ENCODE peak calls at places on chromosomes 3 and 15, in four cellular contexts. One of them, this sample, is unnamed. For H3K4me1, the result is how much of the 10 kb centered on the place peaks cover.

GRCh38 chr3:182149594-182149993 is 437.9 kb downstream of the SOX2 start:
- DNase-seq in naive thymus-derived CD4-positive, alpha-beta T cell: no peak
- DNase-seq in lower lobe of right lung: no peak
- DNase-seq in fibroblast of lung: peak
- DNase-seq in this sample: no peak

GRCh38 chr3:89171681-89172080 is 64.3 kb downstream of the EPHA3 start:
- DNase-seq in naive thymus-derived CD4-positive, alpha-beta T cell: no peak
- DNase-seq in lower lobe of right lung: no peak
- DNase-seq in fibroblast of lung: peak
- DNase-seq in this sample: no peak

GRCh38 chr15:52514482-52514881 is 14.2 kb downstream of the MYO5A start:
- DNase-seq in naive thymus-derived CD4-positive, alpha-beta T cell: no peak
- DNase-seq in lower lobe of right lung: no peak
- DNase-seq in fibroblast of lung: no peak
- DNase-seq in this sample: no peak

GRCh38 chr15:31060429-31061140 is 40.9 kb downstream of the TRPM1 start:
- DNase-seq in naive thymus-derived CD4-positive, alpha-beta T cell: no peak
- DNase-seq in lower lobe of right lung: no peak
- DNase-seq in fibroblast of lung: no peak
- DNase-seq in this sample: no peak

GRCh38 chr3:187401861-187402260 is 33.7 kb downstream of the RTP4 start:
- DNase-seq in naive thymus-derived CD4-positive, alpha-beta T cell: no peak
- DNase-seq in lower lobe of right lung: no peak
- DNase-seq in fibroblast of lung: no peak
- DNase-seq in this sample: no peak

GRCh38 chr3:177196473-177197040 is 725 bp downstream of the TBL1XR1 start:
- DNase-seq in naive thymus-derived CD4-positive, alpha-beta T cell: peak
- DNase-seq in lower lobe of right lung: no peak
- DNase-seq in fibroblast of lung: peak
- DNase-seq in this sample: no peak

GRCh38 chr3:161673845-161674244 is 177.2 kb downstream of the OTOL1 start:
- DNase-seq in naive thymus-derived CD4-positive, alpha-beta T cell: no peak
- DNase-seq in lower lobe of right lung: no peak
- DNase-seq in fibroblast of lung: no peak
- DNase-seq in this sample: no peak

GRCh38 chr3:45555666-45556065 is 38.9 kb upstream of the LIMD1 start:
- DNase-seq in naive thymus-derived CD4-positive, alpha-beta T cell: no peak
- DNase-seq in lower lobe of right lung: no peak
- DNase-seq in fibroblast of lung: no peak
- DNase-seq in this sample: no peak

GRCh38 chr3:39941941-39942340 is 132.5 kb downstream of the MYRIP start:
- DNase-seq in naive thymus-derived CD4-positive, alpha-beta T cell: no peak
- DNase-seq in lower lobe of right lung: no peak
- DNase-seq in fibroblast of lung: no peak
- DNase-seq in this sample: no peak

GRCh38 chr3:171092467-171092911 is 66.0 kb upstream of the SLC2A2 start:
- DNase-seq in naive thymus-derived CD4-positive, alpha-beta T cell: no peak
- DNase-seq in lower lobe of right lung: no peak
- DNase-seq in fibroblast of lung: peak
- DNase-seq in this sample: no peak

GRCh38 chr3:177602601-177603136 is 405.4 kb upstream of the TBL1XR1 start:
- DNase-seq in naive thymus-derived CD4-positive, alpha-beta T cell: no peak
- DNase-seq in lower lobe of right lung: no peak
- DNase-seq in fibroblast of lung: peak
- DNase-seq in this sample: no peak

GRCh38 chr15:72033285-72033684 is 84.7 kb downstream of the MYO9A start:
- DNase-seq in naive thymus-derived CD4-positive, alpha-beta T cell: no peak
- DNase-seq in lower lobe of right lung: no peak
- DNase-seq in fibroblast of lung: no peak
- DNase-seq in this sample: no peak

GRCh38 chr3:61582287-61582686 is 20.9 kb downstream of the PTPRG start:
- DNase-seq in naive thymus-derived CD4-positive, alpha-beta T cell: no peak
- DNase-seq in lower lobe of right lung: no peak
- DNase-seq in fibroblast of lung: no peak
- DNase-seq in this sample: no peak

GRCh38 chr15:45855907-45856579 is 221.2 kb downstream of the SQOR start:
- DNase-seq in naive thymus-derived CD4-positive, alpha-beta T cell: no peak
- DNase-seq in lower lobe of right lung: no peak
- DNase-seq in fibroblast of lung: peak
- DNase-seq in this sample: no peak

GRCh38 chr15:45857295-45857694 is 222.5 kb downstream of the SQOR start:
- DNase-seq in naive thymus-derived CD4-positive, alpha-beta T cell: no peak
- DNase-seq in lower lobe of right lung: no peak
- DNase-seq in fibroblast of lung: no peak
- DNase-seq in this sample: no peak

GRCh38 chr15:45855210-45855906 is 220.5 kb downstream of the SQOR start:
- DNase-seq in naive thymus-derived CD4-positive, alpha-beta T cell: no peak
- DNase-seq in lower lobe of right lung: no peak
- DNase-seq in fibroblast of lung: no peak
- DNase-seq in this sample: no peak

GRCh38 chr15:45862034-45862433 is 227.2 kb downstream of the SQOR start:
- DNase-seq in naive thymus-derived CD4-positive, alpha-beta T cell: no peak
- DNase-seq in lower lobe of right lung: no peak
- DNase-seq in fibroblast of lung: no peak
- DNase-seq in this sample: no peak

DNA sequence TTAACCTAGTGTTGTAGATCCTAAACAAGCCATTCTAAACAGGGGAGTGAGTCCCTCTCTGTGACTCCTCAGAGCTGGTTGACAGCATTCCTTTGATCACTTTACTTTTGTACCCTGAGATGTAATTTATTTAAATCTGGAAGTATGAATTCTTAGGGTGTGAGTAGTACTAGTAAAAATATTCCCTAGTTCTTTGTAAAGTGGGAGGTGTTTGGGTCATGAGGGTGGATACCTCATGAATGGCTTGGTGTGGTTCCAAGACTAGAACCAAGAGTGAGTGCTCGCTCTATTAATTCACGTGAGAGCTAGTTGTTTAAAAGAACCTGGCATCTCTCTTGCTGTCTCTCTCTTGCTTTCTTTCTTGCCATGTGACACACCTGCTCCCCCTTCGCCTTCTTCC is 223.7 kb downstream of the SQOR start:
- DNase-seq in naive thymus-derived CD4-positive, alpha-beta T cell: no peak
- DNase-seq in lower lobe of right lung: no peak
- DNase-seq in fibroblast of lung: no peak
- DNase-seq in this sample: no peak
- H3K4me1 ChIP-seq in naive thymus-derived CD4-positive, alpha-beta T cell: under half
- H3K4me1 ChIP-seq in lower lobe of right lung: under half
- H3K4me1 ChIP-seq in fibroblast of lung: under half
- H3K4me1 ChIP-seq in this sample: under half

DNA sequence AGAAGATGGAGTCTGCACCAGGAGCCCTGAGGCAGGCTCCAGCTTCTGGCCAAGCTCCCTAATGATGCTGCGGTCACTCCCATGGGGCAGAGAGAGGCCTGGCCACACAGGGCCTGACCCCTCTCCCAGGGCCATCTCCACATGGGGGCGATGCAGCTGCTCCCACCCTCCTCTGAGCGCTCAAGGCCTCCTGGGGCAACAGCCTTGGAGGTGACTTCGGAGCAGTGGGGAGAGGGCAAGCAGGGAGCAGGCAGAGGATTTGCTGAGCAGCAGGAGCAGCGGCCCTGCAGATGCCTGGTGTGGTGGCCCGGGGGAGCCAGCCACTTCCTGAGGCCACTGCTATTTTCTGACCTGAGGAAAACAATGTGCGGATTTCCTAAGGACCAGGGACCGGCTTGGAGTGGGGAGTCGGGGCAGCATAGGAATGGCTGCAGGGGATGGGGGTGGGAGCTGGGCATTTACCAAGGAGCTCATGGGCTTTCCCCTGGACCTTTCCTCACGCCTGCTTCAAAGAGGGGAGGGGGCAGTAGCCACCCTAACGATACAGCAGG is 81.6 kb upstream of the RPL32 start:
- DNase-seq in naive thymus-derived CD4-positive, alpha-beta T cell: no peak
- DNase-seq in lower lobe of right lung: no peak
- DNase-seq in fibroblast of lung: no peak
- DNase-seq in this sample: no peak
- H3K4me1 ChIP-seq in naive thymus-derived CD4-positive, alpha-beta T cell: under half
- H3K4me1 ChIP-seq in lower lobe of right lung: under half
- H3K4me1 ChIP-seq in fibroblast of lung: under half
- H3K4me1 ChIP-seq in this sample: half or more

GRCh38 chr3:185144784-185145183 is 8.1 kb downstream of the C3orf70 start:
- DNase-seq in naive thymus-derived CD4-positive, alpha-beta T cell: no peak
- DNase-seq in lower lobe of right lung: no peak
- DNase-seq in fibroblast of lung: no peak
- DNase-seq in this sample: no peak
- H3K4me1 ChIP-seq in naive thymus-derived CD4-positive, alpha-beta T cell: under half
- H3K4me1 ChIP-seq in lower lobe of right lung: under half
- H3K4me1 ChIP-seq in fibroblast of lung: under half
- H3K4me1 ChIP-seq in this sample: under half

DNA sequence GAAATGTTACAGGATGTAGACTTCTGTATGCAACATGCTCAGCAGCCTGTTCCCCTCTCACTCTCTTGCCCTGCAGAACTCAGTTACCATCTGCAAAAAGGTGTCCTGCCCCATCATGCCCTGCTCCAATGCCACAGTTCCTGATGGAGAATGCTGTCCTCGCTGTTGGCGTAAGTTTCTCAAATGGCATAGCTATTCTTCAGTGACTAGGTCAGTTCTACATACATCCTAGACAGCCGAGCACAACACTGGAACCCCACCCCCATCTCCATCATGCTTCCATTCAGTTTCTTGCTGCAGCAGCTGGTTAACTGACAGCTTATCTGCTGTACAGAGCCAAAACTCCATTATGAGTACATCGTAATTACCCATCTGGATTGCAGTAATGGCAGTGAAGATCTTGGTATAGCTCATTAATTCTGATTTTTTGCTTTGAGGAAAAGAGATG is 4.5 kb downstream of the THBS1 start:
- DNase-seq in naive thymus-derived CD4-positive, alpha-beta T cell: no peak
- DNase-seq in lower lobe of right lung: no peak
- DNase-seq in fibroblast of lung: peak
- DNase-seq in this sample: no peak
- H3K4me1 ChIP-seq in naive thymus-derived CD4-positive, alpha-beta T cell: under half
- H3K4me1 ChIP-seq in lower lobe of right lung: under half
- H3K4me1 ChIP-seq in fibroblast of lung: under half
- H3K4me1 ChIP-seq in this sample: under half

DNA sequence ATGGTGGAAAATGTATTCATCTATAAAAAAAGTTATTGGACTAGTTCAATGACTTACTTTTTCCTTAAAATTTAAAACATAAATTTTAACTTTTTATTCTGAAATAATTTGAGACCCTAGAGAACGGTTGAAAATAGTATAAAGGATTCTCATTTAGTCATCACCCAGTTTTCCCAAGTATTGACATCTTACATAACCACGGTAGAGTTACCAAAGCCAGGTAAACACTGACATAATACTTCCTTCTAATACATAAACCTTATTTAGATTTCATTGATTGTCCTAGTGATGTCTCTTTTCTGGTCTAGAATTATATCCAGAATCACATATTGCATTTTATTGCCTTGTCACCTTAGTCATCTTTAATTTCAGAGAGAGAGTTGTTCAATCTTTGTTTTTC is 319.1 kb downstream of the LPP start:
- DNase-seq in naive thymus-derived CD4-positive, alpha-beta T cell: no peak
- DNase-seq in lower lobe of right lung: no peak
- DNase-seq in fibroblast of lung: no peak
- DNase-seq in this sample: no peak
- H3K4me1 ChIP-seq in naive thymus-derived CD4-positive, alpha-beta T cell: under half
- H3K4me1 ChIP-seq in lower lobe of right lung: under half
- H3K4me1 ChIP-seq in fibroblast of lung: under half
- H3K4me1 ChIP-seq in this sample: under half

DNA sequence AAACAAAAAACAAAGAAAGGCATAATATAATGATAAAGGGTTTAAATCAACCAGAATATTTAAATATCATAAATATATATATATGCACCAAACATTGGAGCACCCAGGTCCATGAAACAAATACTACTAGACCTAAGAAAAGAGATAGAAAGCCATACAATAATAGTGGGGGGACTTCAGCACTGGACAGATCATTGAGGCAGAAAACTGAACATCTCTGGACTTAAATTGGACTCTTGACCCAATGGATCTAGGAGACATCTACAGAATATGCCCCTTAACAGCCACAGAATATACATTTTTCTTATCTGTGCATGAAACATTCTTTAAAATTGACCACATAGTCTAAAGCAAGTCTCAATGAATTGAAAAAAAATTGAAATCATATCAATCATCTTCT is 48.7 kb upstream of the CD96 start:
- DNase-seq in naive thymus-derived CD4-positive, alpha-beta T cell: no peak
- DNase-seq in lower lobe of right lung: no peak
- DNase-seq in fibroblast of lung: no peak
- DNase-seq in this sample: no peak
- H3K4me1 ChIP-seq in naive thymus-derived CD4-positive, alpha-beta T cell: under half
- H3K4me1 ChIP-seq in lower lobe of right lung: under half
- H3K4me1 ChIP-seq in fibroblast of lung: under half
- H3K4me1 ChIP-seq in this sample: under half

GRCh38 chr15:40063563-40064011 is 24.6 kb upstream of the SRP14 start:
- DNase-seq in naive thymus-derived CD4-positive, alpha-beta T cell: no peak
- DNase-seq in lower lobe of right lung: no peak
- DNase-seq in fibroblast of lung: peak
- DNase-seq in this sample: no peak
- H3K4me1 ChIP-seq in naive thymus-derived CD4-positive, alpha-beta T cell: under half
- H3K4me1 ChIP-seq in lower lobe of right lung: under half
- H3K4me1 ChIP-seq in fibroblast of lung: under half
- H3K4me1 ChIP-seq in this sample: under half

This sample was measured in heart left ventricle.